ENCODE peak calls at places on chromosomes 7 and 10, in eight cellular contexts. P is neural progenitor cell, Q is fibroblast of lung, D is MM.1S, F is HCT116, X is keratinocyte, I is mammary epithelial cell, R is PC-3. V is an unnamed sample.

GRCh38 chr10:17510242-17510908 is 56.0 kb upstream of the ST8SIA6 start:
- DNase-seq in R (no peak), X (no peak), Q (no peak), F (no peak), I (no peak), P (no peak), D (peak), V (no peak)

GRCh38 chr7:112579388-112579787 is 98.6 kb downstream of the LSMEM1 start:
- DNase-seq in F (no peak), Q (no peak), I (no peak), X (no peak), D (no peak), P (no peak), R (no peak), V (no peak)

GRCh38 chr10:102358717-102359382 is 36.7 kb upstream of the NFKB2 start:
- DNase-seq in D (no peak), F (no peak), I (no peak), X (no peak), R (no peak), Q (peak), P (no peak), V (peak)

GRCh38 chr7:3754488-3755365 is 453.7 kb downstream of the SDK1 start:
- DNase-seq in X (no peak), D (no peak), Q (peak), P (peak), I (no peak), R (peak), F (no peak), V (no peak)

GRCh38 chr7:37973915-37974314 is 53.5 kb downstream of the EPDR1 start:
- DNase-seq in P (no peak), R (no peak), Q (peak), X (no peak), D (no peak), I (no peak), F (no peak), V (no peak)

GRCh38 chr7:141027043-141027442 is 12.3 kb upstream of the MRPS33 start:
- DNase-seq in P (no peak), I (no peak), R (no peak), F (no peak), X (no peak), D (no peak), Q (no peak), V (no peak)

GRCh38 chr7:87345962-87346371 is 503 bp downstream of the CROT start:
- DNase-seq in D (no peak), R (peak), I (peak), F (no peak), P (peak), X (no peak), Q (peak), V (peak)

GRCh38 chr7:66626236-66626957 is 2.3 kb upstream of the KCTD7 start:
- DNase-seq in Q (no peak), P (no peak), I (peak), X (peak), D (no peak), F (no peak), R (peak), V (peak)

GRCh38 chr10:89773081-89773480 is 71.7 kb downstream of the KIF20B start:
- DNase-seq in P (no peak), Q (peak), X (no peak), D (no peak), I (peak), F (no peak), R (no peak), V (peak)

GRCh38 chr7:80243425-80243824 is 108.8 kb downstream of the GNAI1 start:
- DNase-seq in R (no peak), X (no peak), I (no peak), F (no peak), Q (no peak), D (no peak), P (no peak), V (no peak)

GRCh38 chr10:30553625-30554442 is 75.7 kb downstream of the LYZL2 start:
- DNase-seq in Q (peak), X (no peak), F (no peak), P (peak), R (peak), D (no peak), I (no peak), V (peak)

GRCh38 chr10:30556189-30556588 is 73.4 kb downstream of the LYZL2 start:
- DNase-seq in Q (no peak), I (peak), F (no peak), X (no peak), R (peak), D (no peak), P (no peak), V (no peak)

GRCh38 chr10:30553018-30553624 is 76.4 kb downstream of the LYZL2 start:
- DNase-seq in X (no peak), D (no peak), P (peak), R (no peak), I (no peak), Q (no peak), F (no peak), V (no peak)

GRCh38 chr10:30555465-30555864 is 74.1 kb downstream of the LYZL2 start:
- DNase-seq in P (no peak), X (no peak), F (no peak), R (no peak), Q (no peak), D (no peak), I (no peak), V (no peak)

GRCh38 chr10:30554443-30554831 is 75.1 kb downstream of the LYZL2 start:
- DNase-seq in I (no peak), D (no peak), Q (no peak), F (no peak), P (no peak), X (no peak), R (no peak), V (no peak)
- H2AFZ ChIP-seq in I (no peak), D (no peak), Q (peak), F (no peak), P (peak), X (no peak), R (peak), V (peak)

GRCh38 chr7:121026577-121027111 is 38.1 kb downstream of the CPED1 start:
- DNase-seq in R (no peak), Q (no peak), F (no peak), P (no peak), I (no peak), D (no peak), X (no peak), V (no peak)

GRCh38 chr7:121032645-121033460 is 44.3 kb downstream of the CPED1 start:
- DNase-seq in F (no peak), D (no peak), P (no peak), R (peak), Q (peak), I (peak), X (no peak), V (peak)

GRCh38 chr7:121029302-121029701 is 40.8 kb downstream of the CPED1 start:
- DNase-seq in Q (no peak), P (no peak), I (no peak), D (no peak), X (no peak), R (no peak), F (no peak), V (no peak)

GRCh38 chr7:121027761-121028681 is 39.5 kb downstream of the CPED1 start:
- DNase-seq in X (no peak), I (no peak), R (no peak), D (no peak), F (no peak), P (no peak), Q (peak), V (no peak)

DNA sequence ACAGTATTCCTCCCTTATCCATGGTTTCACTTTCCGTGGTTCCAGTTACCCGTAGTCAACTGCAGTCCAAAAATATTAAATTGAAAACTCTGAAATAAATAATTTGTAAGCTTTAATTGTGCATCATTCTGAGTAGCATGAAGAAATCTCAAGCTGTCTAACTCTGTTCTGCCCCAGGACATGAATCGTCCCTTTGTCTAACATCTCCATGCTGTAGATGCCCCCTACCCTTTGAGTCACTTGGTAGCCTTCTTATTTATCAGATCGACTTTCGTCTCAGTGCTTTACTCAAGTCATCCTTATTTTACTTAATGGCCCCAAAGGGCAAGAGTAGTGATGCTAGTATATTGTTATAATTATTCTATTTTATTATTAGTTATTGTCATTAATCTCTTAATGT is 41.8 kb downstream of the CPED1 start:
- DNase-seq in D (no peak), R (no peak), I (no peak), X (no peak), Q (no peak), P (no peak), F (no peak), V (no peak)
- H2AFZ ChIP-seq in D (no peak), R (no peak), I (no peak), X (no peak), Q (no peak), P (no peak), F (no peak), V (no peak)

GRCh38 chr7:129556607-129557120 is 54.3 kb downstream of the SMKR1 start:
- DNase-seq in P (no peak), D (no peak), F (no peak), X (no peak), R (no peak), Q (no peak), I (no peak), V (no peak)
- H2AFZ ChIP-seq in P (no peak), D (no peak), F (no peak), X (no peak), R (no peak), Q (peak), I (no peak), V (no peak)

DNA sequence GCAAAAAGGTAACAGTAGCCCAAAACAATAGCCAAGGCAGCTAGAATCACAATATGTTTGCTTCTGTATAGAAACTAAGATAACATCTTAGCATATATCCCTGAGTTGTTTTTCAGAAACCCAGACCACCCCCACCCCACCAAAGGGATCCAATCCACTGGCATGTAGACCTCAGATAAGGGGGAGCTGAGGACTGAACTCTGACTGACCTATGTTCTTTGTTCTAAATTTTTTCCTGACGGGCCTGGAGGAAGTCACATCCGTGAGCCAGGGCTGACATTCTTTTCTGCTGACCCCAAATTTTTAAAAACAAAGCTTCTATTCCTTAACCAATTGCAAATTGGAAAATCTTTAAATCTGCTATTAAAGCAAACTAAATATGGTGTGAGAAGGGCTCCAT is 493.9 kb upstream of the IGFBP3 start:
- DNase-seq in Q (peak), D (no peak), P (no peak), F (no peak), X (no peak), I (no peak), R (no peak), V (no peak)
- H2AFZ ChIP-seq in Q (no peak), D (no peak), P (no peak), F (no peak), X (no peak), I (no peak), R (no peak), V (no peak)

GRCh38 chr10:65903620-65904019 is 1022.2 kb upstream of the LRRTM3 start:
- DNase-seq in F (no peak), P (no peak), X (no peak), R (no peak), D (no peak), I (no peak), Q (no peak), V (no peak)

GRCh38 chr10:65911431-65911830 is 1014.4 kb upstream of the LRRTM3 start:
- DNase-seq in I (no peak), P (no peak), D (no peak), F (no peak), Q (no peak), R (peak), X (no peak), V (no peak)

GRCh38 chr10:65910209-65910608 is 1015.6 kb upstream of the LRRTM3 start:
- DNase-seq in P (no peak), R (peak), Q (no peak), F (no peak), I (no peak), X (no peak), D (no peak), V (no peak)

DNA sequence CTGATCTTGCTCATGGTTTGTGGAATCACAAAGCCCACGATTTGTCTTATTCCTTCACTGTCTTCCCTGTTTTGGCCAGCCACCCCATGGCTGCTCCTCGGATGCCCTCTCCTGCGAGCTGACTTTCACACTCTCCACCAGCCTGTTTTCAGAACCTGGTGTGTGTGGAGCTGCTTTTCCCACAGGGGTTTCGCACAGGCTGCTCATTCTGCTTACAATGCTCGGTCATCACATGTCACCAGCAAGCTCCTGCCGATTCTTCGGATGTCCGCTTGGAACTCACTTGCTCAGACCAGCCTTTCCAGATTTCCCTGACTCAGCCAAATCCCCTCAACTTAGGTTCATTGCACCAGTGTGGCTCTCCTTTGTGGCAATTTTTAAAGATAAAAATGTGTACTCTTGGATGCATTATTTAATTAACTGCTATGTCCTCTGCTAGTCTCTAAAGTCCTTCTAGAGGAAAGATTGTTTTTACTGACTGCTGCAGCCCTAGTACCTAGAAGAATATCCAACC is 1018.6 kb upstream of the LRRTM3 start:
- DNase-seq in R (no peak), P (no peak), F (no peak), I (no peak), Q (no peak), X (no peak), D (no peak), V (no peak)
- H2AFZ ChIP-seq in R (no peak), P (no peak), F (no peak), I (no peak), Q (no peak), X (no peak), D (no peak), V (no peak)

GRCh38 chr10:100890696-100891271 is 22.0 kb upstream of the SLF2 start:
- DNase-seq in I (peak), D (no peak), X (peak), P (no peak), R (peak), Q (peak), F (peak), V (peak)
- H2AFZ ChIP-seq in I (peak), D (no peak), X (no peak), P (peak), R (peak), Q (no peak), F (peak), V (peak)

DNA sequence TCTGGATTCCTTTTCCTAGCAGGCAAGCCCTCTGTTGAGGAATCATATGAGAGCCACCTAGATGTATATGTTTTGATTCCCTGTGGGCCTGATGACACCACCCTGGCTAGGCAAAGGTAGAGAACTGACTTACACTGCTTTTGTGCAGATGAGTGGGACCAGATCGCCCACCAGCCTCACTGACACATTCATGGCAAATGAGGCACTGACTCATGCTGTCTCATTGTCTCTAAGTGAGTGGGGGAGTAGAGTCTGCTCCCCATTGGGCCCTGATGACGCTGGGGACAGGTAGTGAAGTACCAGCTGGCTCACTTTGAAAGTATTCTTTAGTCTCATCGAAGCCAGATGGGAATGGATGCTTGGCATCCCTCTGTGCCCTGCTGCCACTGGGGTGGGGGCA is 326.3 kb downstream of the ABCA13 start:
- DNase-seq in D (no peak), Q (no peak), I (peak), F (no peak), P (no peak), R (no peak), X (no peak), V (no peak)
- H2AFZ ChIP-seq in D (no peak), Q (no peak), I (no peak), F (no peak), P (no peak), R (no peak), X (no peak), V (no peak)

GRCh38 chr7:35253680-35254495 is at the start of gene TBX20:
- DNase-seq in F (no peak), X (no peak), Q (peak), R (no peak), D (no peak), P (peak), I (no peak), V (peak)
- H2AFZ ChIP-seq in F (no peak), X (peak), Q (peak), R (no peak), D (no peak), P (peak), I (peak), V (peak)

GRCh38 chr10:87816842-87817178 is 1.2 kb downstream of the ATAD1 start:
- DNase-seq in X (no peak), I (no peak), D (peak), Q (no peak), F (no peak), P (no peak), R (peak), V (peak)
- H2AFZ ChIP-seq in X (no peak), I (no peak), D (no peak), Q (no peak), F (no peak), P (no peak), R (no peak), V (peak)